ENCODE peak calls at places on chromosomes 3 and 15, in eight cellular contexts. P is stomach, K is small intestine, T is neuronal stem cell, C is RWPE2, U is transverse colon, A is adipocyte, L is AG09309. B is an unnamed sample.

GRCh38 chr3:6929918-6930317 is 69.0 kb downstream of the GRM7 start:
- DNase-seq in P (no peak), K (no peak), T (no peak), C (no peak), U (no peak), A (no peak), L (no peak), B (no peak)

GRCh38 chr15:99101501-99101900 is 3.4 kb upstream of the SYNM start:
- DNase-seq in P (no peak), K (no peak), T (no peak), C (no peak), U (no peak), A (no peak), L (no peak), B (no peak)

GRCh38 chr3:106485202-106485601 is 616.4 kb upstream of the CBLB start:
- DNase-seq in P (no peak), K (no peak), T (no peak), C (no peak), U (no peak), A (peak; percentile 22), L (no peak), B (no peak)

GRCh38 chr3:40264437-40264836 is 45.1 kb upstream of the EIF1B start:
- DNase-seq in P (no peak), K (no peak), T (no peak), C (no peak), U (no peak), A (no peak), L (no peak), B (no peak)

GRCh38 chr15:61835476-61836106 is 224.7 kb downstream of the VPS13C start:
- DNase-seq in P (peak; percentile 62), K (peak; percentile 39), T (peak; percentile 65), C (no peak), U (peak; percentile 64), A (peak; percentile 82), L (no peak), B (no peak)

GRCh38 chr3:47803478-47804025 is 614 bp downstream of the DHX30 start:
- DNase-seq in P (no peak), K (no peak), T (no peak), C (no peak), U (no peak), A (no peak), L (no peak), B (no peak)

GRCh38 chr3:48928679-48929078 is 10.0 kb downstream of the ARIH2 start:
- DNase-seq in P (no peak), K (no peak), T (no peak), C (no peak), U (no peak), A (no peak), L (no peak), B (no peak)

GRCh38 chr3:150483226-150483625 is 63.1 kb downstream of the SERP1 start:
- DNase-seq in P (no peak), K (no peak), T (no peak), C (no peak), U (no peak), A (peak; percentile 78), L (peak; percentile 23), B (no peak)

GRCh38 chr3:147945968-147946519 is 536.9 kb downstream of the ZIC1 start:
- DNase-seq in P (no peak), K (peak; percentile 43), T (no peak), C (no peak), U (peak; percentile 15), A (peak; percentile 95), L (peak; percentile 80), B (no peak)

GRCh38 chr3:146845361-146845760 is 240.2 kb upstream of the PLSCR5 start:
- DNase-seq in P (no peak), K (no peak), T (no peak), C (no peak), U (no peak), A (no peak), L (no peak), B (no peak)

GRCh38 chr15:66827039-66827697 is 125.1 kb downstream of the SMAD6 start:
- DNase-seq in P (no peak), K (no peak), T (no peak), C (peak; percentile 43), U (no peak), A (no peak), L (no peak), B (no peak)

GRCh38 chr3:78858165-78858564 is 909.6 kb downstream of the ROBO1 start:
- DNase-seq in P (no peak), K (no peak), T (no peak), C (no peak), U (no peak), A (no peak), L (no peak), B (no peak)

GRCh38 chr3:30751610-30752299 is 142.7 kb downstream of the GADL1 start:
- DNase-seq in P (peak; percentile 27), K (no peak), T (no peak), C (no peak), U (peak; percentile 22), A (peak; percentile 57), L (no peak), B (no peak)

GRCh38 chr3:53079147-53079546 is 33.3 kb upstream of the SFMBT1 start:
- DNase-seq in P (no peak), K (no peak), T (no peak), C (no peak), U (no peak), A (no peak), L (no peak), B (no peak)

GRCh38 chr3:6168242-6168641 is 692.7 kb upstream of the GRM7 start:
- DNase-seq in P (no peak), K (no peak), T (no peak), C (no peak), U (no peak), A (no peak), L (no peak), B (no peak)

GRCh38 chr3:115623414-115623868 is at the start of gene GAP43:
- DNase-seq in P (no peak), K (peak; percentile 4), T (no peak), C (no peak), U (no peak), A (peak; percentile 79), L (peak; percentile 75), B (no peak)

GRCh38 chr3:124632566-124633140 is 97.6 kb upstream of the UMPS start:
- DNase-seq in P (no peak), K (no peak), T (no peak), C (no peak), U (no peak), A (no peak), L (no peak), B (no peak)

GRCh38 chr15:65287515-65287845 is 797 bp upstream of the PARP16 start:
- DNase-seq in P (no peak), K (no peak), T (no peak), C (no peak), U (no peak), A (no peak), L (no peak), B (no peak)
- H3K4me3 ChIP-seq in P (peak overlapping the region; percentile 75), K (no peak overlapping the region), T (no peak overlapping the region), C (no peak overlapping the region), U (no peak overlapping the region), A (no peak overlapping the region), L (no peak overlapping the region), B (no peak overlapping the region)

GRCh38 chr3:119239421-119239820 is 1.3 kb downstream of the B4GALT4 start:
- DNase-seq in P (no peak), K (peak; percentile 66), T (no peak), C (no peak), U (no peak), A (no peak), L (no peak), B (no peak)
- H3K4me3 ChIP-seq in P (peak overlapping the region; percentile 80), K (peak overlapping the region; percentile 90), T (peak overlapping the region; percentile 86), C (peak overlapping the region; percentile 52), U (no peak overlapping the region), A (peak overlapping the region; percentile 98), L (peak overlapping the region; percentile 80), B (peak overlapping the region; percentile 64)

GRCh38 chr3:10322355-10322715 is 1.4 kb upstream of the SEC13 start:
- DNase-seq in P (no peak), K (peak; percentile 36), T (no peak), C (no peak), U (no peak), A (no peak), L (no peak), B (no peak)

GRCh38 chr3:10319804-10320203 is 1.1 kb downstream of the SEC13 start:
- DNase-seq in P (no peak), K (no peak), T (no peak), C (no peak), U (no peak), A (peak; percentile 16), L (no peak), B (no peak)

GRCh38 chr3:10320320-10320677 is 613 bp downstream of the SEC13 start:
- DNase-seq in P (no peak), K (no peak), T (no peak), C (no peak), U (no peak), A (peak; percentile 22), L (no peak), B (no peak)

GRCh38 chr3:10319251-10319650 is 1.7 kb downstream of the SEC13 start:
- DNase-seq in P (no peak), K (peak; percentile 90), T (no peak), C (no peak), U (peak; percentile 25), A (peak; percentile 4), L (no peak), B (no peak)

DNA sequence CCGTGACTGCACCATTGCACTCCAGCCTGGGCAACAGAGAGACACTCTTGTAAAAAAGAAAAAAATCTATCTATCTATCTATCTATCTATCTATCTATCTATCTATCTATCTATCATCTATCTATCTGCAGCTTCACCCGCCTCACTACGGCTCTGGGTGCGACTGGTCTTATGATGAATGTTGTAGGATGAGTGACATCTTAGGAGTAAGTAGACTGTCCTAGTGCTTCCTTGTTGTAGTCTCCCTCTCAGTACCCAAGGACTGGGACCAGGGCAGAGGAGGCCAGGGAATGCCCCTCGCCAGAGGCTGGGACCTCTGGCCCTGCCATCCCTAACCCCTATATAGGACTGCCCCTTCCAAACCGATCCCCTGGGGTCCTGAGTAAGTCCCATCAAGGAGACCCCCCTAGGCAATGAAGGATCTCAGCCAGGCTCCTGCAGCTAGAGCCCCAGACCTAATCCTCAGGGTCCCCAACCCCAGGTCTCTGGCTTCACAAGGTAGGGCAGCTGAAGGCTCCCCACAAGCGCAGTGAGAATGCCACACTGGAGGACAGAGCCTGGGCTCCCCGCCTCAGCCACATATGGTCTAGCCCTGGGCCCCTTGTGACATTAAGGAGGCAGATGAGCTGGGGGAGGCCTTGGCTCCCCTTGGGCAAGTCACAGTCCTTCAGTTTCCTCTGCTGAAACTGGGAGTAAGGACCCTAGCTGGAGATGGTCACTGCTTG is 880 bp upstream of the SEC13 start:
- DNase-seq in P (no peak), K (no peak), T (no peak), C (no peak), U (no peak), A (no peak), L (no peak), B (no peak)
- H3K4me3 ChIP-seq in P (peak overlapping the region; percentile 98), K (no peak overlapping the region), T (no peak overlapping the region), C (no peak overlapping the region), U (no peak overlapping the region), A (peak overlapping the region; percentile 99), L (no peak overlapping the region), B (peak overlapping the region; percentile 100)

DNA sequence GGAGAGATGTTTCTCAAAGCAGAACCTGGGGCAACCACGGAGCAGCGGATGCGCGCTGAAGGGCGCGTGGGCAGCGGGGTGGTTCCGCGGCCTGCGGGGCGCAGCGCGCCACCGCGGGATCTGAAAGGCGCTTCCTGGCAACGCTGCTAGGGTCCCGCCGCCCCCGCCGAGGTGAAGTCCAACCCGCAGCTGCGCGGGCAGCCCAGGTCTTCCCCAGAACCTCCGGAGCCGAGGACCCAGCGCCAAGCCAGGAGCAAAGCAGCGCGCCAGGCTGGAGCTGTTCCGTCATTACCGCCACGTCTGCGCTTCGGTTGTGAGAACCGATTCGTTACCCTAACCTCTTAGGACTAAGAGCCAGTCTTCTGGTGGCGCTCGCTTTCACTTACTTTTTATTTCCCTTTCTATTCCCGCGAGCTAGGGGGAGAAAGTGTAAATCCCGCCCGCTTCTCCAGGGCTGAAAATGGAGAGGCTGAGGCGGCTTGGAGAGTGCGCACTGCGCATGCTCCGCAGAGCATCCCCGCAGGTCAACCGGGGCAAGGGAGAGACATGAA is 3.2 kb upstream of the GABRG3 start:
- DNase-seq in P (no peak), K (no peak), T (peak; percentile 65), C (no peak), U (no peak), A (no peak), L (no peak), B (no peak)
- H3K4me3 ChIP-seq in P (no peak overlapping the region), K (no peak overlapping the region), T (no peak overlapping the region), C (no peak overlapping the region), U (no peak overlapping the region), A (peak overlapping the region; percentile 59), L (no peak overlapping the region), B (no peak overlapping the region)